ENCODE peak calls at places on chromosomes 5 and 9, in eight cellular contexts. H is pons; L is NCI-H1930; A is choroid plexus epithelial cell; N is T-helper 2 cell; V is activated gamma-delta T cell treated with anti-CD3 and anti-CD28 coated beads, Interleukin-2, amount 50 U/mL, for 16 hours; S is naive thymus-derived CD8-positive, alpha-beta T cell; W is HTR-8/SVneo. P is an unnamed sample.

GRCh38 chr9:134616341-134616740 is 25.3 kb upstream of the COL5A1 start:
- DNase-seq in H (no peak), L (no peak), A (no peak), N (no peak), V (no peak), S (no peak), W (no peak), P (no peak)

GRCh38 chr5:116013207-116013777 is 19.0 kb upstream of the ARL14EPL start:
- DNase-seq in H (no peak), L (no peak), A (no peak), N (no peak), V (no peak), S (no peak), W (no peak), P (no peak)

GRCh38 chr5:32506251-32506661 is 61.7 kb upstream of the ZFR start:
- DNase-seq in H (peak), L (peak), A (peak), N (no peak), V (no peak), S (no peak), W (no peak), P (peak)

GRCh38 chr9:134634667-134635230 is 6.9 kb upstream of the COL5A1 start:
- DNase-seq in H (no peak), L (no peak), A (no peak), N (no peak), V (no peak), S (no peak), W (no peak), P (no peak)

GRCh38 chr5:65482727-65483473 is 1.2 kb upstream of the ADAMTS6 start:
- DNase-seq in H (peak), L (no peak), A (peak), N (no peak), V (no peak), S (no peak), W (peak), P (peak)

GRCh38 chr9:86470326-86470725 is 116.1 kb upstream of the TUT7 start:
- DNase-seq in H (no peak), L (no peak), A (peak), N (no peak), V (no peak), S (no peak), W (no peak), P (no peak)

GRCh38 chr9:77384406-77384805 is 207.1 kb downstream of the VPS13A start:
- DNase-seq in H (no peak), L (no peak), A (peak), N (no peak), V (no peak), S (no peak), W (peak), P (no peak)

GRCh38 chr5:54214747-54215146 is 95.6 kb downstream of the ARL15 start:
- DNase-seq in H (no peak), L (no peak), A (no peak), N (no peak), V (no peak), S (no peak), W (no peak), P (no peak)

GRCh38 chr5:112682621-112683061 is 55.0 kb upstream of the APC start:
- DNase-seq in H (no peak), L (no peak), A (no peak), N (no peak), V (no peak), S (no peak), W (no peak), P (no peak)

GRCh38 chr5:144237851-144238250 is 67.2 kb downstream of the KCTD16 start:
- DNase-seq in H (peak), L (no peak), A (peak), N (no peak), V (no peak), S (no peak), W (no peak), P (peak)

GRCh38 chr5:31445041-31445600 is 86.8 kb downstream of the DROSHA start:
- DNase-seq in H (no peak), L (no peak), A (no peak), N (no peak), V (no peak), S (no peak), W (no peak), P (no peak)

GRCh38 chr9:133371261-133371711 is 4.6 kb downstream of the SURF4 start:
- DNase-seq in H (no peak), L (no peak), A (peak), N (no peak), V (peak), S (peak), W (no peak), P (no peak)

GRCh38 chr9:34927061-34927460 is 31.0 kb upstream of the PHF24 start:
- DNase-seq in H (peak), L (no peak), A (no peak), N (no peak), V (no peak), S (no peak), W (no peak), P (peak)

GRCh38 chr5:80707645-80708044 is 52.9 kb upstream of the DHFR start:
- DNase-seq in H (no peak), L (no peak), A (peak), N (no peak), V (no peak), S (no peak), W (no peak), P (no peak)

GRCh38 chr5:102797485-102797884 is 42.4 kb downstream of the PAM start:
- DNase-seq in H (no peak), L (no peak), A (no peak), N (no peak), V (no peak), S (no peak), W (no peak), P (no peak)

GRCh38 chr5:31639488-31640011 is 619 bp downstream of the PDZD2 start:
- DNase-seq in H (no peak), L (peak), A (no peak), N (no peak), V (no peak), S (no peak), W (no peak), P (peak)

GRCh38 chr5:369151-369939 is 47.8 kb downstream of the AHRR start:
- DNase-seq in H (no peak), L (no peak), A (no peak), N (no peak), V (no peak), S (no peak), W (no peak), P (no peak)

GRCh38 chr5:17252543-17252942 is 35.1 kb downstream of the BASP1 start:
- DNase-seq in H (no peak), L (no peak), A (peak), N (no peak), V (no peak), S (no peak), W (no peak), P (no peak)